ENCODE peak calls at places on chromosome X, in six cellular contexts. One of them, this sample, is unnamed.

GRCh38 chrX:129654652-129655546 is at the start of gene APLN:
- DNase-seq in GM18507: no peak
- DNase-seq in T-cell: no peak
- DNase-seq in prostate gland: no peak
- DNase-seq in NCI-H345: peak
- DNase-seq in left cardiac atrium: peak
- DNase-seq in this sample: no peak

GRCh38 chrX:131262738-131263679 is 26.1 kb downstream of the IGSF1 start:
- DNase-seq in GM18507: no peak
- DNase-seq in prostate gland: no peak
- DNase-seq in T-cell: no peak
- DNase-seq in left cardiac atrium: no peak
- DNase-seq in NCI-H345: no peak
- DNase-seq in this sample: no peak

GRCh38 chrX:101409043-101409442 is 1.0 kb downstream of the HNRNPH2 start:
- DNase-seq in left cardiac atrium: no peak
- DNase-seq in T-cell: no peak
- DNase-seq in NCI-H345: no peak
- DNase-seq in prostate gland: no peak
- DNase-seq in GM18507: no peak
- DNase-seq in this sample: no peak

GRCh38 chrX:133838761-133839676 is 146.4 kb downstream of the GPC3 start:
- DNase-seq in NCI-H345: peak
- DNase-seq in prostate gland: no peak
- DNase-seq in left cardiac atrium: no peak
- DNase-seq in T-cell: no peak
- DNase-seq in GM18507: no peak
- DNase-seq in this sample: no peak

GRCh38 chrX:16786791-16787735 is 797 bp downstream of the TXLNG start:
- DNase-seq in left cardiac atrium: peak
- DNase-seq in prostate gland: no peak
- DNase-seq in GM18507: no peak
- DNase-seq in NCI-H345: peak
- DNase-seq in T-cell: peak
- DNase-seq in this sample: peak

GRCh38 chrX:42220083-42220482 is 296.7 kb upstream of the CASK start:
- DNase-seq in left cardiac atrium: no peak
- DNase-seq in prostate gland: no peak
- DNase-seq in NCI-H345: peak
- DNase-seq in T-cell: no peak
- DNase-seq in GM18507: no peak
- DNase-seq in this sample: no peak

GRCh38 chrX:32448320-32448719 is 763.0 kb downstream of the DMD start:
- DNase-seq in prostate gland: no peak
- DNase-seq in NCI-H345: no peak
- DNase-seq in left cardiac atrium: no peak
- DNase-seq in T-cell: no peak
- DNase-seq in GM18507: no peak
- DNase-seq in this sample: peak

GRCh38 chrX:133911816-133912495 is 73.4 kb downstream of the GPC3 start:
- DNase-seq in prostate gland: no peak
- DNase-seq in GM18507: no peak
- DNase-seq in NCI-H345: no peak
- DNase-seq in T-cell: no peak
- DNase-seq in left cardiac atrium: no peak
- DNase-seq in this sample: no peak

GRCh38 chrX:96591418-96591817 is 93.2 kb upstream of the DIAPH2 start:
- DNase-seq in prostate gland: peak
- DNase-seq in GM18507: no peak
- DNase-seq in left cardiac atrium: no peak
- DNase-seq in NCI-H345: no peak
- DNase-seq in T-cell: no peak
- DNase-seq in this sample: no peak

GRCh38 chrX:154304901-154305300 is 9.3 kb downstream of the TKTL1 start:
- DNase-seq in left cardiac atrium: peak
- DNase-seq in GM18507: no peak
- DNase-seq in T-cell: no peak
- DNase-seq in NCI-H345: no peak
- DNase-seq in prostate gland: no peak
- DNase-seq in this sample: no peak

GRCh38 chrX:30504309-30504708 is 73.3 kb downstream of the TASL start:
- DNase-seq in prostate gland: no peak
- DNase-seq in left cardiac atrium: no peak
- DNase-seq in T-cell: no peak
- DNase-seq in GM18507: no peak
- DNase-seq in NCI-H345: peak
- DNase-seq in this sample: no peak

GRCh38 chrX:28901637-28902036 is 314.4 kb downstream of the IL1RAPL1 start:
- DNase-seq in prostate gland: no peak
- DNase-seq in GM18507: no peak
- DNase-seq in left cardiac atrium: no peak
- DNase-seq in T-cell: no peak
- DNase-seq in NCI-H345: no peak
- DNase-seq in this sample: no peak

GRCh38 chrX:109889289-109890006 is 113.5 kb upstream of the TMEM164 start:
- DNase-seq in prostate gland: no peak
- DNase-seq in NCI-H345: no peak
- DNase-seq in left cardiac atrium: no peak
- DNase-seq in GM18507: no peak
- DNase-seq in T-cell: no peak
- DNase-seq in this sample: no peak

GRCh38 chrX:133215747-133216146 is 2.4 kb downstream of the TFDP3 start:
- DNase-seq in T-cell: no peak
- DNase-seq in left cardiac atrium: no peak
- DNase-seq in prostate gland: no peak
- DNase-seq in NCI-H345: peak
- DNase-seq in GM18507: no peak
- DNase-seq in this sample: no peak

GRCh38 chrX:74540635-74541249 is 73.7 kb downstream of the RLIM start:
- DNase-seq in NCI-H345: no peak
- DNase-seq in T-cell: no peak
- DNase-seq in prostate gland: no peak
- DNase-seq in left cardiac atrium: no peak
- DNase-seq in GM18507: no peak
- DNase-seq in this sample: no peak

GRCh38 chrX:13101439-13102139 is 57.2 kb upstream of the FAM9C start:
- DNase-seq in prostate gland: peak
- DNase-seq in GM18507: no peak
- DNase-seq in NCI-H345: no peak
- DNase-seq in T-cell: no peak
- DNase-seq in left cardiac atrium: peak
- DNase-seq in this sample: peak

GRCh38 chrX:53494427-53494826 is 60.3 kb upstream of the HSD17B10 start:
- DNase-seq in T-cell: no peak
- DNase-seq in left cardiac atrium: no peak
- DNase-seq in prostate gland: no peak
- DNase-seq in NCI-H345: peak
- DNase-seq in GM18507: no peak
- DNase-seq in this sample: no peak